ENCODE peak calls at places on chromosomes 7 and 10, in seven cellular contexts. S is HFFc6, N is body of pancreas, T is activated B cell treated with CpG ODN at 0.5 μM for 24 hours, C is osteocyte, Z is stomach, D is OCI-LY7. O is an unnamed sample.

GRCh38 chr7:7581531-7582179 is 15.0 kb downstream of the MIOS start:
- DNase-seq in N (no peak), D (no peak), T (no peak), S (no peak), Z (no peak), C (no peak), O (no peak)

GRCh38 chr10:43109671-43110249 is 28.5 kb upstream of the CSGALNACT2 start:
- DNase-seq in N (no peak), T (no peak), S (no peak), D (no peak), C (no peak), Z (no peak), O (no peak)

GRCh38 chr7:88791891-88792290 is 3.6 kb downstream of the TEX47 start:
- DNase-seq in N (no peak), D (no peak), T (no peak), Z (no peak), S (no peak), C (no peak), O (no peak)

GRCh38 chr10:12588091-12588850 is 238.9 kb downstream of the CAMK1D start:
- DNase-seq in Z (no peak), C (no peak), T (no peak), S (no peak), N (no peak), D (no peak), O (no peak)

GRCh38 chr7:139526578-139527544 is 3.4 kb downstream of the CLEC2L start:
- DNase-seq in N (no peak), Z (no peak), T (no peak), C (no peak), D (no peak), S (peak), O (no peak)

GRCh38 chr7:1234794-1235500 is 2.3 kb downstream of the UNCX start:
- DNase-seq in N (no peak), S (no peak), Z (no peak), C (no peak), D (no peak), T (no peak), O (no peak)

GRCh38 chr10:131514454-131514853 is 202.9 kb upstream of the TCERG1L start:
- DNase-seq in C (no peak), T (no peak), S (no peak), N (no peak), D (no peak), Z (no peak), O (no peak)

GRCh38 chr7:13745530-13745929 is 243.9 kb downstream of the ETV1 start:
- DNase-seq in S (no peak), T (no peak), N (no peak), D (no peak), C (no peak), Z (no peak), O (no peak)

GRCh38 chr10:102878629-102879028 is 9.4 kb downstream of the AS3MT start:
- DNase-seq in T (no peak), D (no peak), S (no peak), N (no peak), Z (no peak), C (no peak), O (no peak)

GRCh38 chr7:66669088-66669487 is 40.4 kb downstream of the KCTD7 start:
- DNase-seq in S (no peak), C (no peak), N (no peak), D (no peak), Z (no peak), T (no peak), O (no peak)

DNA sequence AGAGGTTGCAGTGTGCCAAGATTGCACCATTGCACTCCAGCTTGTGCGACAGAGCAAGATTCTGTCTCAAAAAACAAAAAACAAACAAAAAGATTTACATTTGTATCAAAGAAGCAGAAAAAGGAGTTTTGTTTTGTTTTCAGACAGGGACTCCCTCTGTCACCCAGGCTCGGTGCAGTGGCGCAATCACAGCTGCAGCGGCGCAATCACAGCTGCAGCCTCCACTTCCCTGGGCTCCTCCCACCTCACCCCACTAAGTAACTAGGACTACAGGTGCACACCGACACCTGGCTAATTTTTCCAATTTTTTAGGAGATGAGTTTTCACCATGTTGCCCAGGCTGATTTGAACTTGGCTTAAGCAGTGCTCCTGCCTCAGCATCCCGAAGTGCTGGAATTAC is 1.8 kb downstream of the ARMC10 start:
- DNase-seq in S (no peak), N (no peak), C (no peak), Z (no peak), D (no peak), T (no peak), O (no peak)
- TF ChIP-seq CTCF in S (no peak), N (no peak), C (no peak), Z (no peak), D (no peak), T (no peak), O (no peak)

GRCh38 chr10:98361131-98361633 is 53.8 kb downstream of the PYROXD2 start:
- DNase-seq in N (peak), C (no peak), T (no peak), S (peak), D (no peak), Z (peak), O (no peak)
- TF ChIP-seq CTCF in N (no peak), C (no peak), T (no peak), S (no peak), D (no peak), Z (no peak), O (no peak)

GRCh38 chr10:19168584-19168983 is 120.0 kb downstream of the MALRD1 start:
- DNase-seq in S (no peak), D (no peak), C (no peak), N (no peak), Z (no peak), T (no peak), O (no peak)
- TF ChIP-seq CTCF in S (no peak), D (no peak), C (no peak), N (no peak), Z (no peak), T (no peak), O (peak)

DNA sequence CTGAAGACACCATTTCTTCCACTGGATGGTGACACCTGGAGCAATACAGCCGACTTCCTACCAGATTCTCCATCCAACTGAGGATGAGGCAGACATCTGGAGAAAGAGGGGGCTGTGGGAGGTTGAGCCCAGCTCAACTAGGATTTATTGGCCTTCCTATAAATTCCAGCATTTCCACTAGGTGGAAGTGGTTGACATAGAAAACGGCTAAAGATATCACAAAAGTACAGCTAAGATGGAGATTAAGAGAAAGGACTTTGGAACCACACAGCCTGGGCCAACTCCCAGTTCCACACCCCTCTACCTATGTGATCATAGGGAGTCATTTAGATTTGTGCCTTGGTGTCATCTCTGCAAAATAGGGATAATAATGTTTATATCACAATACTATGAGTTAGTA is 61.3 kb upstream of the CAV2 start:
- DNase-seq in Z (peak), N (no peak), T (no peak), D (no peak), C (no peak), S (peak), O (no peak)
- TF ChIP-seq CTCF in Z (no peak), N (peak), T (no peak), D (no peak), C (peak), S (peak), O (no peak)

GRCh38 chr10:25678666-25679065 is 255.4 kb upstream of the MYO3A start:
- DNase-seq in S (no peak), Z (no peak), D (no peak), N (no peak), T (no peak), C (no peak), O (no peak)

GRCh38 chr10:25683291-25683690 is 250.7 kb upstream of the MYO3A start:
- DNase-seq in N (no peak), C (no peak), D (no peak), S (no peak), Z (no peak), T (no peak), O (no peak)

GRCh38 chr10:25678220-25678619 is 255.8 kb upstream of the MYO3A start:
- DNase-seq in D (no peak), S (no peak), T (no peak), Z (no peak), C (no peak), N (no peak), O (no peak)

DNA sequence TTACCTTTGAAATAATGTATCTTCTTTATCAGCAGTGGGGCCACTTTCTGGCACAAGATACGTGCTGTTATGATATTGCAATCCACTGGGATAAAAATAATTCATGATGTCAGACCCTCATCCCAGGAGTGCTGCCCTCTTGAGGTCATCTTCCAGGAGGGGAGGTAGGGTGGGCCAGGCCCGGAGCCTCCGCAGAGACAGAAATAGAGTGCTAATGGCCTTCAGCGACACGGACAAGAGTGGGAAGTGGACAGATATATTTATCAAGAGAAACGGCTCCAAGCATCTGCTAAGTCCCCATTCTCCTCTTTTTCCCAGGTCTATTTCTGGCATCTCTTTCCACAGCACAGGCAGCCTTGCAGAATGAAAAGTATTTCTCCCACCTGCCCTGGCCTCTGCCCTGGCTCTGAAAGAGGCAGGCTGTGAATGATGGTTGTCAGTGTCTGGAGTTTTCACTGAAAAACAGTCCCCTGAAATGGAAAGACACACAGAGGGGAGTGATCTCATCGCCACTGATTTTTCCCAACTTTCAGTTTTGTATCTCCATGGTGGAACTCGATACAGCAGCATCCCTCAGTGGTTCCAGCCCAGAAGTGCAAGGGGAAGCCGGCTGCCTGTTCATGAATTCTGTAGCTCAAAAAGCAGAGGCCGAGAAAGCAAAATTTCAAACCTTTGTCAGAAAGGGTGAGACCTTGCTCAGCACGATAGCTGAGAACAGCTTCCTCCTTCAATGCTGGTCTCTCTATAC is 251.7 kb upstream of the MYO3A start:
- DNase-seq in N (no peak), T (no peak), Z (no peak), C (no peak), D (no peak), S (no peak), O (no peak)
- TF ChIP-seq CTCF in N (no peak), T (no peak), Z (no peak), C (no peak), D (peak), S (peak), O (peak)

GRCh38 chr10:84743483-84743882 is 415.1 kb downstream of the CCSER2 start:
- DNase-seq in C (no peak), T (no peak), N (no peak), Z (no peak), S (no peak), D (peak), O (no peak)
- TF ChIP-seq CTCF in C (peak), T (no peak), N (no peak), Z (no peak), S (peak), D (peak), O (peak)

O was measured in progenitor cell of endocrine pancreas.